ENCODE peak calls at places on chromosomes 5 and 9, in six cellular contexts. B, O, E, D, S and N are unnamed samples.

GRCh38 chr9:16417749-16418148 is 452.7 kb downstream of the BNC2 start:
- DNase-seq in B (peak; percentile 47), O (no peak), E (no peak), D (no peak), S (no peak), N (no peak)

GRCh38 chr9:109349431-109349846 is 28.6 kb upstream of the EPB41L4B start:
- DNase-seq in B (peak; percentile 93), O (no peak), E (no peak), D (no peak), S (no peak), N (peak; percentile 93)

GRCh38 chr5:59893061-59893435 is 478 bp downstream of the PDE4D start:
- DNase-seq in B (no peak), O (no peak), E (no peak), D (no peak), S (no peak), N (no peak)

GRCh38 chr9:106880081-106880480 is 17.1 kb downstream of the ZNF462 start:
- DNase-seq in B (no peak), O (no peak), E (no peak), D (no peak), S (no peak), N (no peak)

GRCh38 chr9:113186241-113186755 is 34.8 kb downstream of the FKBP15 start:
- DNase-seq in B (no peak), O (no peak), E (no peak), D (no peak), S (no peak), N (no peak)

GRCh38 chr5:1512541-1513291 is 11.0 kb downstream of the LPCAT1 start:
- DNase-seq in B (no peak), O (peak; percentile 15), E (peak; percentile 45), D (peak; percentile 50), S (peak; percentile 59), N (no peak)

GRCh38 chr9:136342191-136343120 is 15.1 kb downstream of the GPSM1 start:
- DNase-seq in B (peak; percentile 44), O (peak; percentile 41), E (peak; percentile 89), D (peak; percentile 84), S (no peak), N (peak; percentile 56)

GRCh38 chr9:36325081-36325828 is 67.0 kb upstream of the GNE start:
- DNase-seq in B (no peak), O (no peak), E (no peak), D (peak; percentile 65), S (peak; percentile 65), N (no peak)

GRCh38 chr9:13228431-13228830 is 51.1 kb downstream of the MPDZ start:
- DNase-seq in B (no peak), O (no peak), E (no peak), D (no peak), S (no peak), N (no peak)

GRCh38 chr5:148607406-148607805 is 46.9 kb downstream of the HTR4 start:
- DNase-seq in B (no peak), O (no peak), E (no peak), D (no peak), S (no peak), N (no peak)

GRCh38 chr5:35302544-35302943 is 72.3 kb upstream of the PRLR start:
- DNase-seq in B (no peak), O (no peak), E (no peak), D (no peak), S (no peak), N (no peak)

GRCh38 chr9:136796238-136796774 is at the start of gene CCDC183:
- DNase-seq in B (no peak), O (no peak), E (no peak), D (no peak), S (no peak), N (no peak)

GRCh38 chr5:157541452-157542118 is 34.0 kb downstream of the ADAM19 start:
- DNase-seq in B (no peak), O (no peak), E (no peak), D (no peak), S (no peak), N (no peak)

GRCh38 chr9:120091206-120091605 is 488.8 kb downstream of the CDK5RAP2 start:
- DNase-seq in B (no peak), O (no peak), E (no peak), D (no peak), S (no peak), N (no peak)

GRCh38 chr9:72542917-72543316 is 21.5 kb downstream of the TMC1 start:
- DNase-seq in B (peak; percentile 67), O (no peak), E (no peak), D (no peak), S (no peak), N (no peak)

GRCh38 chr9:69798737-69799136 is 21.9 kb upstream of the CFAP95 start:
- DNase-seq in B (no peak), O (no peak), E (no peak), D (no peak), S (no peak), N (peak; percentile 47)

GRCh38 chr9:27125936-27126335 is 16.9 kb downstream of the TEK start:
- DNase-seq in B (peak; percentile 3), O (no peak), E (no peak), D (no peak), S (no peak), N (no peak)

GRCh38 chr5:88262116-88262515 is 6.5 kb downstream of the TMEM161B start:
- DNase-seq in B (peak; percentile 37), O (no peak), E (no peak), D (no peak), S (no peak), N (peak; percentile 55)

GRCh38 chr5:173592050-173592669 is 24.3 kb downstream of the BOD1 start:
- DNase-seq in B (no peak), O (no peak), E (no peak), D (no peak), S (no peak), N (no peak)

GRCh38 chr9:33737811-33738606 is 57.4 kb upstream of the PRSS3 start:
- DNase-seq in B (peak; percentile 76), O (no peak), E (no peak), D (no peak), S (no peak), N (peak; percentile 81)

GRCh38 chr5:150584561-150585335 is 55.7 kb upstream of the SYNPO start:
- DNase-seq in B (no peak), O (no peak), E (no peak), D (peak; percentile 75), S (peak; percentile 56), N (no peak)

GRCh38 chr9:136769710-136770191 is 5.4 kb upstream of the LCN15 start:
- DNase-seq in B (no peak), O (no peak), E (no peak), D (no peak), S (no peak), N (peak; percentile 15)

GRCh38 chr5:168362097-168362885 is 70.8 kb downstream of the WWC1 start:
- DNase-seq in B (no peak), O (no peak), E (no peak), D (no peak), S (peak; percentile 2), N (no peak)

GRCh38 chr5:67808340-67808739 is 407.2 kb upstream of the PIK3R1 start:
- DNase-seq in B (peak; percentile 59), O (no peak), E (no peak), D (no peak), S (no peak), N (peak; percentile 5)

GRCh38 chr5:180021900-180022299 is 49.7 kb downstream of the RNF130 start:
- DNase-seq in B (no peak), O (no peak), E (no peak), D (no peak), S (no peak), N (no peak)

GRCh38 chr5:179285236-179285635 is 60.0 kb downstream of the ADAMTS2 start:
- DNase-seq in B (no peak), O (no peak), E (peak; percentile 53), D (peak; percentile 55), S (no peak), N (peak; percentile 52)

GRCh38 chr5:120405291-120405864 is 58.7 kb upstream of the PRR16 start:
- DNase-seq in B (peak; percentile 77), O (no peak), E (no peak), D (no peak), S (no peak), N (peak; percentile 89)

GRCh38 chr5:77972545-77973252 is 196.6 kb upstream of the TBCA start:
- DNase-seq in B (no peak), O (no peak), E (no peak), D (no peak), S (no peak), N (no peak)

GRCh38 chr5:172113036-172113435 is 75.0 kb downstream of the STK10 start:
- DNase-seq in B (no peak), O (no peak), E (peak; percentile 41), D (peak; percentile 77), S (no peak), N (no peak)

GRCh38 chr5:98309785-98310566 is 463.5 kb upstream of the RGMB start:
- DNase-seq in B (peak; percentile 90), O (no peak), E (no peak), D (no peak), S (no peak), N (peak; percentile 100)

GRCh38 chr9:129038109-129038852 is 1.9 kb downstream of the MIGA2 start:
- DNase-seq in B (no peak), O (no peak), E (no peak), D (no peak), S (no peak), N (peak; percentile 13)
- H3K4me3 ChIP-seq in B (peak overlapping the region; percentile 96), O (peak overlapping the region; percentile 10), E (no peak overlapping the region), D (no peak overlapping the region), S (no peak overlapping the region), N (peak overlapping the region; percentile 24)

GRCh38 chr9:132800038-132800648 is 77.9 kb downstream of the AK8 start:
- DNase-seq in B (peak; percentile 70), O (peak; percentile 71), E (peak; percentile 84), D (peak; percentile 80), S (peak; percentile 73), N (peak; percentile 75)

GRCh38 chr9:132804576-132805295 is 73.3 kb downstream of the AK8 start:
- DNase-seq in B (no peak), O (no peak), E (no peak), D (no peak), S (no peak), N (no peak)

GRCh38 chr9:132801659-132802058 is 76.4 kb downstream of the AK8 start:
- DNase-seq in B (no peak), O (no peak), E (no peak), D (no peak), S (no peak), N (no peak)

GRCh38 chr9:132798817-132799790 is 79.0 kb downstream of the AK8 start:
- DNase-seq in B (peak; percentile 6), O (no peak), E (peak; percentile 72), D (peak; percentile 72), S (no peak), N (no peak)

GRCh38 chr9:132802121-132802795 is 75.8 kb downstream of the AK8 start:
- DNase-seq in B (no peak), O (no peak), E (no peak), D (no peak), S (no peak), N (no peak)
- TF ChIP-seq CTCF in B (no peak), O (no peak), E (no peak), D (no peak), S (no peak), N (no peak)

GRCh38 chr5:136032564-136032963 is 3.8 kb downstream of the TGFBI start:
- DNase-seq in B (peak; percentile 76), O (no peak), E (no peak), D (no peak), S (peak; percentile 57), N (peak; percentile 96)
- H3K4me3 ChIP-seq in B (no peak overlapping the region), O (no peak overlapping the region), E (no peak overlapping the region), D (no peak overlapping the region), S (no peak overlapping the region), N (no peak overlapping the region)

GRCh38 chr5:138402640-138403039 is 36.2 kb upstream of the REEP2 start:
- DNase-seq in B (no peak), O (no peak), E (no peak), D (no peak), S (no peak), N (no peak)

GRCh38 chr5:138408023-138408422 is 30.8 kb upstream of the REEP2 start:
- DNase-seq in B (no peak), O (no peak), E (no peak), D (no peak), S (no peak), N (no peak)
- TF ChIP-seq CTCF in B (no peak), O (no peak), E (no peak), D (no peak), S (no peak), N (no peak)